ENCODE peak calls at places on chromosomes 6 and 20, in four cellular contexts. D, C, V and M are unnamed samples.
A peak's percentile ranks its signal among the peaks of the same experiment; 100 is the strongest.

GRCh38 chr6:125014157-125014957 is 52.1 kb downstream of the RNF217 start:
- DNase-seq in D (peak; percentile 93), V (peak; percentile 66), C (no peak), M (peak; percentile 82)

GRCh38 chr6:128350416-128351254 is 169.8 kb downstream of the PTPRK start:
- DNase-seq in D (peak; percentile 65), V (peak; percentile 18), C (no peak), M (peak; percentile 63)

GRCh38 chr20:63835031-63835858 is 4.2 kb upstream of the ZBTB46 start:
- DNase-seq in V (peak; percentile 96), D (peak; percentile 96), C (no peak), M (peak; percentile 97)

GRCh38 chr20:39946946-39947345 is 742.1 kb downstream of the MAFB start:
- DNase-seq in V (no peak), D (no peak), C (no peak), M (no peak)

GRCh38 chr6:132797975-132798819 is at the start of gene SLC18B1:
- DNase-seq in C (peak; percentile 78), D (no peak), V (no peak), M (peak; percentile 23)

GRCh38 chr6:12637960-12638641 is 78.5 kb upstream of the PHACTR1 start:
- DNase-seq in D (peak; percentile 69), C (peak; percentile 44), V (peak; percentile 48), M (peak; percentile 49)

GRCh38 chr6:77383026-77383425 is 80.3 kb downstream of the HTR1B start:
- DNase-seq in D (peak; percentile 84), V (no peak), C (no peak), M (no peak)

GRCh38 chr6:7911345-7911725 is 747 bp upstream of the TXNDC5 start:
- DNase-seq in D (no peak), V (no peak), C (no peak), M (no peak)

GRCh38 chr6:146289816-146290588 is 253.6 kb upstream of the RAB32 start:
- DNase-seq in C (no peak), D (peak; percentile 4), V (peak; percentile 61), M (peak; percentile 90)

GRCh38 chr6:108884211-108885059 is 36.2 kb downstream of the ARMC2 start:
- DNase-seq in V (no peak), C (no peak), D (no peak), M (no peak)

GRCh38 chr6:150527100-150527499 is 72.6 kb upstream of the PLEKHG1 start:
- DNase-seq in C (no peak), V (no peak), D (no peak), M (no peak)

GRCh38 chr6:5162401-5162800 is 77.3 kb downstream of the PPP1R3G start:
- DNase-seq in D (no peak), C (no peak), V (no peak), M (no peak)